ENCODE peak calls at places on chromosomes 1 and 21, in eight cellular contexts. One of them, this sample, is unnamed. For H3K4me1, the result is how much of the 10 kb centered on the place peaks cover.

GRCh38 chr1:153711006-153711405 is 16.8 kb upstream of the INTS3 start:
- DNase-seq in mesendoderm: no peak
- DNase-seq in psoas muscle: no peak
- DNase-seq in H9: no peak
- DNase-seq in left ventricle myocardium inferior: no peak
- DNase-seq in PC-9: no peak
- DNase-seq in upper lobe of left lung: no peak
- DNase-seq in cardiac muscle cell: no peak
- DNase-seq in this sample: no peak

GRCh38 chr21:41419921-41420862 is 5.8 kb upstream of the MX1 start:
- DNase-seq in H9: peak
- DNase-seq in upper lobe of left lung: peak
- DNase-seq in mesendoderm: peak
- DNase-seq in PC-9: peak
- DNase-seq in psoas muscle: peak
- DNase-seq in left ventricle myocardium inferior: peak
- DNase-seq in cardiac muscle cell: peak
- DNase-seq in this sample: peak

GRCh38 chr1:113659010-113659409 is 100.3 kb downstream of the PHTF1 start:
- DNase-seq in PC-9: no peak
- DNase-seq in psoas muscle: no peak
- DNase-seq in upper lobe of left lung: no peak
- DNase-seq in left ventricle myocardium inferior: no peak
- DNase-seq in mesendoderm: no peak
- DNase-seq in H9: no peak
- DNase-seq in cardiac muscle cell: no peak
- DNase-seq in this sample: no peak

GRCh38 chr1:223016381-223016780 is 126.7 kb downstream of the TLR5 start:
- DNase-seq in PC-9: no peak
- DNase-seq in upper lobe of left lung: no peak
- DNase-seq in mesendoderm: no peak
- DNase-seq in left ventricle myocardium inferior: no peak
- DNase-seq in cardiac muscle cell: no peak
- DNase-seq in H9: no peak
- DNase-seq in psoas muscle: no peak
- DNase-seq in this sample: no peak

GRCh38 chr1:214989341-214989740 is 93.2 kb upstream of the KCNK2 start:
- DNase-seq in upper lobe of left lung: no peak
- DNase-seq in H9: no peak
- DNase-seq in PC-9: no peak
- DNase-seq in psoas muscle: no peak
- DNase-seq in cardiac muscle cell: no peak
- DNase-seq in mesendoderm: no peak
- DNase-seq in left ventricle myocardium inferior: no peak
- DNase-seq in this sample: no peak

GRCh38 chr21:29265690-29266479 is 32.8 kb upstream of the BACH1 start:
- DNase-seq in upper lobe of left lung: no peak
- DNase-seq in PC-9: no peak
- DNase-seq in psoas muscle: no peak
- DNase-seq in mesendoderm: peak
- DNase-seq in left ventricle myocardium inferior: no peak
- DNase-seq in cardiac muscle cell: no peak
- DNase-seq in H9: no peak
- DNase-seq in this sample: no peak

GRCh38 chr21:33231526-33231925 is 1.8 kb downstream of the IFNAR2 start:
- DNase-seq in cardiac muscle cell: no peak
- DNase-seq in H9: no peak
- DNase-seq in upper lobe of left lung: no peak
- DNase-seq in left ventricle myocardium inferior: no peak
- DNase-seq in PC-9: no peak
- DNase-seq in mesendoderm: no peak
- DNase-seq in psoas muscle: no peak
- DNase-seq in this sample: no peak

GRCh38 chr1:38087676-38088075 is 41.1 kb upstream of the POU3F1 start:
- DNase-seq in PC-9: no peak
- DNase-seq in cardiac muscle cell: no peak
- DNase-seq in upper lobe of left lung: no peak
- DNase-seq in left ventricle myocardium inferior: no peak
- DNase-seq in psoas muscle: no peak
- DNase-seq in mesendoderm: no peak
- DNase-seq in H9: no peak
- DNase-seq in this sample: no peak

GRCh38 chr1:111832521-111833155 is 76.9 kb downstream of the DDX20 start:
- DNase-seq in left ventricle myocardium inferior: no peak
- DNase-seq in cardiac muscle cell: no peak
- DNase-seq in mesendoderm: no peak
- DNase-seq in psoas muscle: no peak
- DNase-seq in PC-9: no peak
- DNase-seq in H9: no peak
- DNase-seq in upper lobe of left lung: no peak
- DNase-seq in this sample: no peak

GRCh38 chr1:226666714-226667113 is 72.4 kb downstream of the ITPKB start:
- DNase-seq in H9: no peak
- DNase-seq in cardiac muscle cell: no peak
- DNase-seq in upper lobe of left lung: no peak
- DNase-seq in mesendoderm: no peak
- DNase-seq in left ventricle myocardium inferior: no peak
- DNase-seq in psoas muscle: peak
- DNase-seq in PC-9: no peak
- DNase-seq in this sample: no peak

GRCh38 chr1:204468766-204469302 is 25.8 kb downstream of the PIK3C2B start:
- DNase-seq in psoas muscle: peak
- DNase-seq in upper lobe of left lung: no peak
- DNase-seq in PC-9: no peak
- DNase-seq in mesendoderm: no peak
- DNase-seq in cardiac muscle cell: no peak
- DNase-seq in left ventricle myocardium inferior: no peak
- DNase-seq in H9: no peak
- DNase-seq in this sample: no peak

GRCh38 chr1:203682401-203683383 is 56.1 kb downstream of the ATP2B4 start:
- DNase-seq in H9: peak
- DNase-seq in PC-9: no peak
- DNase-seq in psoas muscle: no peak
- DNase-seq in upper lobe of left lung: no peak
- DNase-seq in mesendoderm: peak
- DNase-seq in left ventricle myocardium inferior: no peak
- DNase-seq in cardiac muscle cell: peak
- DNase-seq in this sample: no peak

GRCh38 chr21:31557956-31558838 is 101.3 kb upstream of the SOD1 start:
- DNase-seq in psoas muscle: no peak
- DNase-seq in upper lobe of left lung: no peak
- DNase-seq in left ventricle myocardium inferior: no peak
- DNase-seq in H9: peak
- DNase-seq in cardiac muscle cell: no peak
- DNase-seq in PC-9: peak
- DNase-seq in mesendoderm: peak
- DNase-seq in this sample: no peak

GRCh38 chr1:207052736-207053545 is at the start of gene PFKFB2:
- DNase-seq in cardiac muscle cell: peak
- DNase-seq in mesendoderm: peak
- DNase-seq in PC-9: peak
- DNase-seq in upper lobe of left lung: peak
- DNase-seq in H9: peak
- DNase-seq in psoas muscle: peak
- DNase-seq in left ventricle myocardium inferior: peak
- DNase-seq in this sample: peak

GRCh38 chr1:207055386-207056001 is 2.4 kb downstream of the PFKFB2 start:
- DNase-seq in left ventricle myocardium inferior: no peak
- DNase-seq in PC-9: no peak
- DNase-seq in H9: no peak
- DNase-seq in mesendoderm: no peak
- DNase-seq in upper lobe of left lung: no peak
- DNase-seq in psoas muscle: no peak
- DNase-seq in cardiac muscle cell: no peak
- DNase-seq in this sample: no peak

GRCh38 chr1:207056673-207057072 is 3.6 kb downstream of the PFKFB2 start:
- DNase-seq in left ventricle myocardium inferior: no peak
- DNase-seq in mesendoderm: no peak
- DNase-seq in psoas muscle: no peak
- DNase-seq in upper lobe of left lung: no peak
- DNase-seq in cardiac muscle cell: no peak
- DNase-seq in PC-9: no peak
- DNase-seq in H9: no peak
- DNase-seq in this sample: no peak

GRCh38 chr1:207051615-207051943 is 571 bp upstream of the YOD1 start:
- DNase-seq in cardiac muscle cell: no peak
- DNase-seq in left ventricle myocardium inferior: no peak
- DNase-seq in mesendoderm: no peak
- DNase-seq in PC-9: no peak
- DNase-seq in upper lobe of left lung: no peak
- DNase-seq in psoas muscle: no peak
- DNase-seq in H9: no peak
- DNase-seq in this sample: no peak

GRCh38 chr1:207054476-207054875 is 1.4 kb downstream of the PFKFB2 start:
- DNase-seq in PC-9: no peak
- DNase-seq in left ventricle myocardium inferior: no peak
- DNase-seq in mesendoderm: no peak
- DNase-seq in psoas muscle: no peak
- DNase-seq in cardiac muscle cell: no peak
- DNase-seq in H9: no peak
- DNase-seq in upper lobe of left lung: no peak
- DNase-seq in this sample: no peak
- H3K27ac ChIP-seq in PC-9: no peak
- H3K27ac ChIP-seq in left ventricle myocardium inferior: peak
- H3K27ac ChIP-seq in mesendoderm: no peak
- H3K27ac ChIP-seq in psoas muscle: peak
- H3K27ac ChIP-seq in cardiac muscle cell: no peak
- H3K27ac ChIP-seq in H9: no peak
- H3K27ac ChIP-seq in upper lobe of left lung: peak
- H3K27ac ChIP-seq in this sample: peak

GRCh38 chr1:30759718-30760281 is 2.2 kb upstream of the LAPTM5 start:
- DNase-seq in left ventricle myocardium inferior: no peak
- DNase-seq in upper lobe of left lung: no peak
- DNase-seq in cardiac muscle cell: no peak
- DNase-seq in H9: no peak
- DNase-seq in mesendoderm: no peak
- DNase-seq in PC-9: no peak
- DNase-seq in psoas muscle: no peak
- DNase-seq in this sample: peak

GRCh38 chr1:30760596-30761311 is 3.2 kb upstream of the LAPTM5 start:
- DNase-seq in mesendoderm: no peak
- DNase-seq in PC-9: no peak
- DNase-seq in cardiac muscle cell: no peak
- DNase-seq in left ventricle myocardium inferior: no peak
- DNase-seq in psoas muscle: no peak
- DNase-seq in H9: no peak
- DNase-seq in upper lobe of left lung: no peak
- DNase-seq in this sample: no peak

GRCh38 chr1:30757976-30758688 is 558 bp upstream of the LAPTM5 start:
- DNase-seq in psoas muscle: no peak
- DNase-seq in H9: no peak
- DNase-seq in cardiac muscle cell: no peak
- DNase-seq in mesendoderm: no peak
- DNase-seq in upper lobe of left lung: no peak
- DNase-seq in left ventricle myocardium inferior: no peak
- DNase-seq in PC-9: no peak
- DNase-seq in this sample: no peak

GRCh38 chr1:30757196-30757949 is at the start of gene LAPTM5:
- DNase-seq in left ventricle myocardium inferior: peak
- DNase-seq in mesendoderm: no peak
- DNase-seq in PC-9: no peak
- DNase-seq in cardiac muscle cell: no peak
- DNase-seq in upper lobe of left lung: peak
- DNase-seq in H9: no peak
- DNase-seq in psoas muscle: peak
- DNase-seq in this sample: peak

GRCh38 chr1:30758785-30759380 is 1.3 kb upstream of the LAPTM5 start:
- DNase-seq in H9: no peak
- DNase-seq in psoas muscle: no peak
- DNase-seq in PC-9: no peak
- DNase-seq in left ventricle myocardium inferior: no peak
- DNase-seq in mesendoderm: peak
- DNase-seq in upper lobe of left lung: no peak
- DNase-seq in cardiac muscle cell: no peak
- DNase-seq in this sample: peak
- H3K4me1 ChIP-seq in H9: under half
- H3K4me1 ChIP-seq in psoas muscle: under half
- H3K4me1 ChIP-seq in PC-9: under half
- H3K4me1 ChIP-seq in left ventricle myocardium inferior: under half
- H3K4me1 ChIP-seq in mesendoderm: under half
- H3K4me1 ChIP-seq in upper lobe of left lung: under half
- H3K4me1 ChIP-seq in cardiac muscle cell: under half
- H3K4me1 ChIP-seq in this sample: under half

DNA sequence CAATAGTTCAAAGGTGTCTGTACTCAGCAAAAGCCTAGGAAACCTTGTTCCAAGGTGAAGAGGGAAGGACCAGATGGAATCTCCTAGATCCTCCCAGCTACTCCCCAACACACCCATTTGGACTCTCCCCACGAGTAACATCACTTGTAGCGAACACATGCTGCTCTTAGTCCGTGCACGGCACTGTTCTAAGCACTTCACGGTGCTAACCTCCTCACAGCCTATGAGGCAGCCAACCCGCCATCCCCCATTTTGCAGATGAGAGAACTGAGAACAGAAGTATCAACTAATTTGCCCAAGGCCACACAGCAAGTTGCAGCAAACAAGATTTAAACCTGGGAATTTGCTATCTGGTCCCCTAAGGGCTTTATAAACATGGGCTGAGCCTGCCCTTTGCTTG is 24.3 kb downstream of the MRPL37 start:
- DNase-seq in psoas muscle: no peak
- DNase-seq in cardiac muscle cell: no peak
- DNase-seq in H9: no peak
- DNase-seq in mesendoderm: no peak
- DNase-seq in upper lobe of left lung: no peak
- DNase-seq in left ventricle myocardium inferior: no peak
- DNase-seq in PC-9: no peak
- DNase-seq in this sample: no peak
- H3K27ac ChIP-seq in psoas muscle: no peak
- H3K27ac ChIP-seq in cardiac muscle cell: peak
- H3K27ac ChIP-seq in H9: no peak
- H3K27ac ChIP-seq in mesendoderm: no peak
- H3K27ac ChIP-seq in upper lobe of left lung: no peak
- H3K27ac ChIP-seq in left ventricle myocardium inferior: no peak
- H3K27ac ChIP-seq in PC-9: no peak
- H3K27ac ChIP-seq in this sample: no peak

DNA sequence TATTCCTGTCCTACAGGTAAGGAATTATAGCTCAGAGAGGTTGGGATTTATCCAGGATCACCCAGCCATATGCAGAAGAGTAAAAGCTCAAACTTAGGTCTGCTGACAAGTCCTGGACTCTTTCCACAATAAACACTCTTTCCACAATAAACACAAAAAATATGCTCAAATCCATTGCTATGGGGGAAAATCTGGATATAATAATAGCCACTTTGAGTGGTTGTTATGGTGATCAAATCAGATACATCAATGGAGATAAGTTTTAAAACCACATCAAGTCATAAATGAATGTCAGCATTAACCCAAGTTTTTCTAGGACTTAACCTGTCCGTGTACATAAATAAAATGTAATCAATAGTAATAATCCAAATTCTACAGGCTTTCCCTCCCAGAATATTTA is 22.3 kb upstream of the TTF2 start:
- DNase-seq in H9: no peak
- DNase-seq in upper lobe of left lung: no peak
- DNase-seq in cardiac muscle cell: no peak
- DNase-seq in PC-9: no peak
- DNase-seq in left ventricle myocardium inferior: no peak
- DNase-seq in mesendoderm: no peak
- DNase-seq in psoas muscle: no peak
- DNase-seq in this sample: no peak
- H3K4me1 ChIP-seq in H9: under half
- H3K4me1 ChIP-seq in upper lobe of left lung: under half
- H3K4me1 ChIP-seq in cardiac muscle cell: under half
- H3K4me1 ChIP-seq in PC-9: under half
- H3K4me1 ChIP-seq in left ventricle myocardium inferior: under half
- H3K4me1 ChIP-seq in mesendoderm: under half
- H3K4me1 ChIP-seq in psoas muscle: under half
- H3K4me1 ChIP-seq in this sample: under half

This sample was measured in right cardiac atrium.